ENCODE peak calls at places on chromosomes 13 and 19, in four cellular contexts. One of them, this sample, is unnamed.

GRCh38 chr19:45613926-45614725 is 12.1 kb upstream of the GPR4 start:
- DNase-seq in HCT116: peak
- DNase-seq in GM12878: peak
- DNase-seq in K562: peak
- DNase-seq in this sample: no peak

GRCh38 chr13:92362717-92363116 is 863.9 kb upstream of the GPC6 start:
- DNase-seq in HCT116: no peak
- DNase-seq in GM12878: no peak
- DNase-seq in K562: no peak
- DNase-seq in this sample: no peak

GRCh38 chr13:30932481-30933333 is at the start of gene TEX26:
- DNase-seq in HCT116: no peak
- DNase-seq in GM12878: no peak
- DNase-seq in K562: no peak
- DNase-seq in this sample: no peak

GRCh38 chr19:54556194-54556593 is 17.4 kb upstream of the LILRA2 start:
- DNase-seq in HCT116: no peak
- DNase-seq in GM12878: no peak
- DNase-seq in K562: no peak
- DNase-seq in this sample: no peak

GRCh38 chr13:103040006-103040405 is 26.2 kb downstream of the SLC10A2 start:
- DNase-seq in HCT116: no peak
- DNase-seq in GM12878: no peak
- DNase-seq in K562: no peak
- DNase-seq in this sample: no peak

GRCh38 chr13:114309806-114310410 is 4.4 kb upstream of the CHAMP1 start:
- DNase-seq in HCT116: no peak
- DNase-seq in GM12878: no peak
- DNase-seq in K562: no peak
- DNase-seq in this sample: no peak

GRCh38 chr13:78241278-78241919 is 322.8 kb upstream of the EDNRB start:
- DNase-seq in HCT116: no peak
- DNase-seq in GM12878: no peak
- DNase-seq in K562: peak
- DNase-seq in this sample: peak

GRCh38 chr19:19578241-19578640 is 40.2 kb downstream of the CILP2 start:
- DNase-seq in HCT116: no peak
- DNase-seq in GM12878: no peak
- DNase-seq in K562: no peak
- DNase-seq in this sample: no peak

GRCh38 chr13:111668451-111668850 is 348.0 kb downstream of the TEX29 start:
- DNase-seq in HCT116: no peak
- DNase-seq in GM12878: no peak
- DNase-seq in K562: no peak
- DNase-seq in this sample: no peak

GRCh38 chr13:40539954-40540706 is 126.3 kb downstream of the FOXO1 start:
- DNase-seq in HCT116: peak
- DNase-seq in GM12878: no peak
- DNase-seq in K562: no peak
- DNase-seq in this sample: peak

GRCh38 chr13:44271915-44272341 is 101.7 kb upstream of the SERP2 start:
- DNase-seq in HCT116: no peak
- DNase-seq in GM12878: no peak
- DNase-seq in K562: no peak
- DNase-seq in this sample: no peak

GRCh38 chr13:110801044-110801443 is 87.5 kb downstream of the ING1 start:
- DNase-seq in HCT116: no peak
- DNase-seq in GM12878: no peak
- DNase-seq in K562: no peak
- DNase-seq in this sample: no peak

GRCh38 chr13:26660761-26661160 is 99.8 kb downstream of the GPR12 start:
- DNase-seq in HCT116: no peak
- DNase-seq in GM12878: no peak
- DNase-seq in K562: no peak
- DNase-seq in this sample: no peak

DNA sequence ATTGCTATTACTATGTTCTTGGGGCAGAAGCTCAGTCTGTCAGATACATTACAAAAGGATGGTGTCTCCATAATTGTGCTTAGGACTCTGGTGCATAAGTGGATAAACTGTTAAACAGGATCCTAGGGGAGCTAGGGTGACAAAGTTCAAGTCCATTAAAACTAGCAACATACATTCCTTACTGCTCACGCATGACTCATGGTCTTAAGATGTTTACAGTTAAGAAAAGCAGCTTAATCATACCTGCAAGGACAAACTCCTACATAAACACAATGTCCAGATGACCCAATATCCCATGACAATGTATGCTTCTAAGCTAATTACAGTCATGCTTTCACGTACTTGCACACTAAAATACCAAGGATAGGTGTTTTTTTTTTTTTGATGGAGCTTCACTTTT is 3.5 kb upstream of the ZNF701 start:
- DNase-seq in HCT116: no peak
- DNase-seq in GM12878: no peak
- DNase-seq in K562: no peak
- DNase-seq in this sample: no peak
- TF ChIP-seq ZBTB33 in HCT116: no peak
- TF ChIP-seq ZBTB33 in GM12878: no peak
- TF ChIP-seq ZBTB33 in K562: no peak
- TF ChIP-seq ZBTB33 in this sample: no peak

GRCh38 chr19:7818806-7819205 is 11.2 kb upstream of the EVI5L start:
- DNase-seq in HCT116: no peak
- DNase-seq in GM12878: no peak
- DNase-seq in K562: no peak
- DNase-seq in this sample: no peak
- TF ChIP-seq CEBPB in HCT116: no peak
- TF ChIP-seq CEBPB in GM12878: no peak
- TF ChIP-seq CEBPB in K562: no peak
- TF ChIP-seq CEBPB in this sample: no peak

DNA sequence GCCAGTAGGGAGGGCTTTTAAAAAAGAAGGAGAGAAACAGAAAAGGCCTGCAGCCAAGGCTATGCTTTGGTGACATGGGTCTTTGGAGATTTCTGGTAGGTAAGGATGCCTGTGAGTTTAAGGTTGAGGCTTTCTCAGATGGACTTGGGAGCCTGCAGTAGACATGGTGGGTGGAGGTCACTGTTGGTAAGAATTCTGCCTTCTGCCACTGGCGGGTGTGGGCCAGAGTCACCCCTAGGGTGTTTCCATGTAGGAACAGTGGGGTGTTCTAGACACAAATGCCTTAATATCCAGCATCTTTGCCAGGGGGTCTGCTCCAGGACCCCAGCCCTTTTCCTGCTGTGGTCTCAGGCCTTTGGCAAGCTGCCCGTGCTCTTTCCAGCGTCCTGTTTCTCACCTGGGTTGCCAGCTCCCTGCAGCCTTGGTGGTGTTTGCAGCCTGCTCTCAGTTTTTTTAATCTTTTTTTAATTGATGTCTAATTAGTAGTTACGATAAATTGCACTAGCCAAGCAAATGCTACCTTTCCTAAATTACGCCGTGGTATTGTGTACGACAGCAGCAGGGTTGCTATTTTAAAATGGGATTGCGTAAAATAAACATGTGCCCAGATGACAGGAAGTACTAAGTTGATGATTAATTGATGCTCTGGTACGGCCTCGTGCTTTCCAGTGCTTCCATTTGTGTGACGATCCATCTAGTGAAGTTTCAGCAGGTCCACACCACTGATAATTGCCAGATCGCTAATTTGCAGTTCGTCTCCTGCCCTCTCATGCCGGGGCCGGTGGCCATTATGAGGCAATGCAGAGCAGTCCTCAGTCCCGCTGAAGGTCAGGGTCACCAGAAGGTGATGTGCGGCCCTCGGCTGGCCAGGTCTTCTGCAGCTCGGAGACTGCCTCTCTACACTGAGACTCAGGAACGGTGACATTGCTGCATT is 35.3 kb upstream of the NPAS1 start:
- DNase-seq in HCT116: no peak
- DNase-seq in GM12878: no peak
- DNase-seq in K562: no peak
- DNase-seq in this sample: peak
- TF ChIP-seq ZBTB33 in HCT116: no peak
- TF ChIP-seq ZBTB33 in GM12878: no peak
- TF ChIP-seq ZBTB33 in K562: no peak
- TF ChIP-seq ZBTB33 in this sample: peak

GRCh38 chr13:60018536-60018935 is 145.2 kb downstream of the DIAPH3 start:
- DNase-seq in HCT116: no peak
- DNase-seq in GM12878: no peak
- DNase-seq in K562: no peak
- DNase-seq in this sample: no peak
- TF ChIP-seq CEBPB in HCT116: no peak
- TF ChIP-seq CEBPB in GM12878: no peak
- TF ChIP-seq CEBPB in K562: no peak
- TF ChIP-seq CEBPB in this sample: no peak

GRCh38 chr19:48249502-48250014 is 6.2 kb downstream of the CARD8 start:
- DNase-seq in HCT116: no peak
- DNase-seq in GM12878: peak
- DNase-seq in K562: no peak
- DNase-seq in this sample: no peak
- TF ChIP-seq ZBTB33 in HCT116: no peak
- TF ChIP-seq ZBTB33 in GM12878: no peak
- TF ChIP-seq ZBTB33 in K562: no peak
- TF ChIP-seq ZBTB33 in this sample: no peak

DNA sequence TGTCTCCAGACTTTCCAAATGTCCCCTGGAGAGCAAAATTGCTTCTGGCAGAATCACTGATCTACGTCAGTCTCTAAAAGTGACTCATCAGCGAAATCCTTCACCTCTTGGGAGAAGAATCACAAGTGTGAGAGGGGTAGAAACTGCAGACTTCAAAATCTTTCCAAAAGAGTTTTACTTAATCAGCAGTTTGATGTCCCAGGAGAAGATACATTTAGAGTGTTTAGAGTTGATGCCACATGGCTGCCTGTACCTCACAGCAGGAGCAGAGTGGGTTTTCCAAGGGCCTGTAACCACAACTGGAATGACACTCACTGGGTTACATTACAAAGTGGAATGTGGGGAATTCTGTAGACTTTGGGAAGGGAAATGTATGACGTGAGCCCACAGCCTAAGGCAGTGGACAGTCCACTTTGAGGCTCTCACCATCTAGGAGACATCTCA is 6.2 kb upstream of the CEACAM5 start:
- DNase-seq in HCT116: no peak
- DNase-seq in GM12878: no peak
- DNase-seq in K562: no peak
- DNase-seq in this sample: no peak
- TF ChIP-seq CEBPB in HCT116: no peak
- TF ChIP-seq CEBPB in GM12878: no peak
- TF ChIP-seq CEBPB in K562: no peak
- TF ChIP-seq CEBPB in this sample: no peak

GRCh38 chr19:39334444-39334976 is 1.3 kb downstream of the GMFG start:
- DNase-seq in HCT116: no peak
- DNase-seq in GM12878: no peak
- DNase-seq in K562: no peak
- DNase-seq in this sample: no peak

GRCh38 chr19:39329948-39330347 is 5.9 kb downstream of the GMFG start:
- DNase-seq in HCT116: no peak
- DNase-seq in GM12878: no peak
- DNase-seq in K562: no peak
- DNase-seq in this sample: no peak

GRCh38 chr19:39333507-39333906 is 2.3 kb downstream of the GMFG start:
- DNase-seq in HCT116: no peak
- DNase-seq in GM12878: no peak
- DNase-seq in K562: no peak
- DNase-seq in this sample: no peak

GRCh38 chr19:39335168-39335567 is 675 bp downstream of the GMFG start:
- DNase-seq in HCT116: no peak
- DNase-seq in GM12878: no peak
- DNase-seq in K562: peak
- DNase-seq in this sample: no peak

GRCh38 chr19:39332293-39332692 is 3.5 kb downstream of the GMFG start:
- DNase-seq in HCT116: no peak
- DNase-seq in GM12878: no peak
- DNase-seq in K562: no peak
- DNase-seq in this sample: no peak
- TF ChIP-seq ZBTB33 in HCT116: no peak
- TF ChIP-seq ZBTB33 in GM12878: no peak
- TF ChIP-seq ZBTB33 in K562: no peak
- TF ChIP-seq ZBTB33 in this sample: no peak

DNA sequence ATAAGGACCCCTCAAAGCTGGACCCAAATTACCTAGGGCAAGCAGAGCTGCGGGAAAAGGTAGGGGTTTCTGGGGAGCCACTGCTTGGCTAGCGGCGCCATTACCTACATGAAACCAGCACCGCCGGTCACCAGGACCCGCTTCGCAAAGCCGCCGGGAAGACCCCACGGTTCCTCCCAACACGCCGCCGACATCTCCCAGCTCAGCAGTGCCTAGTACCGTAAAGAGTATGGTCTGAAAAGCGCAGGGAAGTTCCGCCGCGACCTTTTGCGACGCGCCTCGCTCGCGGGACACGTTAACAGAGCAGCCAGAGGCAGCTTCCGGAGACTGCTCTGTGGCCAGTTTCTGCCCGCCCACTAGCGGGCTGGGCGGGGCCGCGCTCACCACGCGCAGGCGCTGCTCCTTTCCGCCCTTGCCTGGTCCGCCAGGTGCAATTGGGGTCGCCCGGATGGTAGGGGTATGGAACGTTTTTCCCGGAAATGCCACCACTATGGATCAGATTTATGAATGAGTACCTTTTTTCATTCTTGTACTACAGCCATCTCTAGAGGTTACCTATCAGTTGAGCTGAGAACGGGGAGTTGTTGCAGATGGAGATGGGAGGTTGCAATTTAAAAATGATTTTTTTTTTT is at the start of gene TGDS:
- DNase-seq in HCT116: peak
- DNase-seq in GM12878: peak
- DNase-seq in K562: peak
- DNase-seq in this sample: peak
- TF ChIP-seq CEBPB in HCT116: no peak
- TF ChIP-seq CEBPB in GM12878: no peak
- TF ChIP-seq CEBPB in K562: no peak
- TF ChIP-seq CEBPB in this sample: no peak

GRCh38 chr13:19591864-19592263 is 30.5 kb upstream of the TPTE2 start:
- DNase-seq in HCT116: no peak
- DNase-seq in GM12878: no peak
- DNase-seq in K562: no peak
- DNase-seq in this sample: no peak
- TF ChIP-seq ZBTB33 in HCT116: no peak
- TF ChIP-seq ZBTB33 in GM12878: no peak
- TF ChIP-seq ZBTB33 in K562: no peak
- TF ChIP-seq ZBTB33 in this sample: no peak

GRCh38 chr19:14086098-14086497 is 515 bp upstream of the C19orf67 start:
- DNase-seq in HCT116: no peak
- DNase-seq in GM12878: no peak
- DNase-seq in K562: no peak
- DNase-seq in this sample: no peak
- TF ChIP-seq CEBPB in HCT116: no peak
- TF ChIP-seq CEBPB in GM12878: no peak
- TF ChIP-seq CEBPB in K562: no peak
- TF ChIP-seq CEBPB in this sample: no peak

This sample was measured in HepG2.